ENCODE peak calls at places on chromosomes 16 and 17, in ten cellular contexts. W, M, R, S, O, C, X, P, Q and H are unnamed samples. For H3K4me1, the result is how much of the 10 kb centered on the place peaks cover.

GRCh38 chr16:5010576-5011329 is 23.0 kb downstream of the NAGPA start:
- DNase-seq in W (no peak), M (no peak), R (no peak), S (no peak), O (no peak), C (no peak), X (no peak), P (no peak), Q (no peak), H (no peak)

GRCh38 chr17:78400581-78401240 is 22.3 kb downstream of the PGS1 start:
- DNase-seq in W (no peak), M (peak), R (no peak), S (no peak), O (no peak), C (no peak), X (no peak), P (no peak), Q (no peak), H (no peak)

GRCh38 chr17:68346448-68346847 is 55.2 kb downstream of the ARSG start:
- DNase-seq in W (peak), M (peak), R (no peak), S (peak), O (no peak), C (no peak), X (no peak), P (no peak), Q (peak), H (no peak)

GRCh38 chr17:58172369-58173071 is 5.7 kb downstream of the OR4D2 start:
- DNase-seq in W (no peak), M (no peak), R (peak), S (no peak), O (peak), C (peak), X (no peak), P (peak), Q (no peak), H (no peak)

GRCh38 chr17:37541880-37542675 is 52.4 kb downstream of the DUSP14 start:
- DNase-seq in W (no peak), M (no peak), R (peak), S (no peak), O (no peak), C (peak), X (peak), P (no peak), Q (no peak), H (no peak)

GRCh38 chr17:1829579-1830257 is at the start of the genes RPA1 and SMYD4:
- DNase-seq in W (peak), M (peak), R (peak), S (peak), O (peak), C (peak), X (peak), P (peak), Q (peak), H (peak)

GRCh38 chr17:45430006-45430737 is 2.5 kb downstream of the ARHGAP27 start:
- DNase-seq in W (no peak), M (no peak), R (no peak), S (no peak), O (no peak), C (no peak), X (no peak), P (no peak), Q (no peak), H (no peak)

GRCh38 chr17:32100971-32101631 is 41.2 kb upstream of the RHOT1 start:
- DNase-seq in W (no peak), M (no peak), R (no peak), S (no peak), O (no peak), C (no peak), X (no peak), P (no peak), Q (no peak), H (no peak)

GRCh38 chr17:61481421-61481820 is 29.2 kb downstream of the TBX4 start:
- DNase-seq in W (no peak), M (no peak), R (no peak), S (no peak), O (no peak), C (no peak), X (no peak), P (no peak), Q (no peak), H (no peak)

GRCh38 chr17:77098884-77099545 is 41.8 kb upstream of the SEC14L1 start:
- DNase-seq in W (peak), M (peak), R (peak), S (peak), O (no peak), C (peak), X (peak), P (no peak), Q (no peak), H (no peak)

GRCh38 chr17:65742433-65743312 is 181.2 kb upstream of the AXIN2 start:
- DNase-seq in W (no peak), M (no peak), R (peak), S (no peak), O (no peak), C (peak), X (peak), P (no peak), Q (no peak), H (no peak)

GRCh38 chr17:59558039-59558438 is 7.4 kb upstream of the DHX40 start:
- DNase-seq in W (no peak), M (no peak), R (no peak), S (no peak), O (no peak), C (no peak), X (no peak), P (no peak), Q (no peak), H (no peak)

GRCh38 chr17:47192549-47192948 is 3.5 kb upstream of the CDC27 start:
- DNase-seq in W (no peak), M (no peak), R (no peak), S (no peak), O (no peak), C (no peak), X (no peak), P (no peak), Q (no peak), H (no peak)

GRCh38 chr17:34981538-34982241 is 1.4 kb downstream of the LIG3 start:
- DNase-seq in W (no peak), M (no peak), R (peak), S (no peak), O (no peak), C (peak), X (peak), P (no peak), Q (no peak), H (no peak)

GRCh38 chr17:13140750-13141149 is 122.9 kb upstream of the ELAC2 start:
- DNase-seq in W (no peak), M (no peak), R (peak), S (no peak), O (peak), C (peak), X (peak), P (peak), Q (no peak), H (no peak)

GRCh38 chr16:35631261-35631945 is 2172.0 kb downstream of the TP53TG3F start:
- DNase-seq in W (no peak), M (no peak), R (no peak), S (no peak), O (no peak), C (no peak), X (no peak), P (no peak), Q (no peak), H (no peak)

GRCh38 chr16:57062329-57062728 is 30.1 kb upstream of the CPNE2 start:
- DNase-seq in W (no peak), M (no peak), R (no peak), S (peak), O (no peak), C (no peak), X (no peak), P (no peak), Q (no peak), H (no peak)

GRCh38 chr17:32836527-32836926 is 40.4 kb downstream of the MYO1D start:
- DNase-seq in W (no peak), M (no peak), R (no peak), S (no peak), O (no peak), C (no peak), X (no peak), P (no peak), Q (no peak), H (no peak)

GRCh38 chr17:77600346-77600745 is 358.2 kb upstream of the TNRC6C start:
- DNase-seq in W (no peak), M (no peak), R (no peak), S (no peak), O (no peak), C (no peak), X (no peak), P (no peak), Q (no peak), H (no peak)

GRCh38 chr16:80971814-80972213 is 34.9 kb downstream of the CMC2 start:
- DNase-seq in W (no peak), M (no peak), R (no peak), S (no peak), O (no peak), C (no peak), X (no peak), P (no peak), Q (no peak), H (no peak)

GRCh38 chr16:2501938-2502900 is 11.5 kb upstream of the ATP6V0C start:
- DNase-seq in W (no peak), M (no peak), R (no peak), S (no peak), O (no peak), C (no peak), X (no peak), P (no peak), Q (no peak), H (no peak)

DNA sequence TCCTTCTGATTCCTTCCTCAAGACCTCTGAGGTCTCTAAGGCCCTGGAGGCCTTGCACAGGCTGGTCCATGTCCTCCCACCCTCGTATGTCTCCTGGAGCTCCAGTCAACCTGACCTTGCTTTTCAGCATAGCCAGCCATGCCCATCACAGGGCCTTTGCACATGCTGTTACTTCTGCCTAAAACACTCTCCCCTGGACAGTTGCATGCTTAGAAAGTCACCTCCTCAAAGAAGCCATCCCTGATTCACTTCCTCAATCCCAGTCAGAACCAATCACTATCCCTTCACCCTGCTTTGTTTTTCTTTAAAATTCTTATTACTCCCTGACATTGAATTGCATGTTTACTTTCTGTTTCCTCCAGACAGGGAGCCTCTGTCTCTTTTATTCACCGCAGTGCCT is 322.1 kb upstream of the CCL2 start:
- DNase-seq in W (no peak), M (no peak), R (no peak), S (no peak), O (no peak), C (no peak), X (no peak), P (no peak), Q (no peak), H (no peak)
- H3K4me1 ChIP-seq in W (under half), M (under half), R (under half), S (under half), O (under half), C (under half), X (under half), P (under half), Q (under half), H (under half)

DNA sequence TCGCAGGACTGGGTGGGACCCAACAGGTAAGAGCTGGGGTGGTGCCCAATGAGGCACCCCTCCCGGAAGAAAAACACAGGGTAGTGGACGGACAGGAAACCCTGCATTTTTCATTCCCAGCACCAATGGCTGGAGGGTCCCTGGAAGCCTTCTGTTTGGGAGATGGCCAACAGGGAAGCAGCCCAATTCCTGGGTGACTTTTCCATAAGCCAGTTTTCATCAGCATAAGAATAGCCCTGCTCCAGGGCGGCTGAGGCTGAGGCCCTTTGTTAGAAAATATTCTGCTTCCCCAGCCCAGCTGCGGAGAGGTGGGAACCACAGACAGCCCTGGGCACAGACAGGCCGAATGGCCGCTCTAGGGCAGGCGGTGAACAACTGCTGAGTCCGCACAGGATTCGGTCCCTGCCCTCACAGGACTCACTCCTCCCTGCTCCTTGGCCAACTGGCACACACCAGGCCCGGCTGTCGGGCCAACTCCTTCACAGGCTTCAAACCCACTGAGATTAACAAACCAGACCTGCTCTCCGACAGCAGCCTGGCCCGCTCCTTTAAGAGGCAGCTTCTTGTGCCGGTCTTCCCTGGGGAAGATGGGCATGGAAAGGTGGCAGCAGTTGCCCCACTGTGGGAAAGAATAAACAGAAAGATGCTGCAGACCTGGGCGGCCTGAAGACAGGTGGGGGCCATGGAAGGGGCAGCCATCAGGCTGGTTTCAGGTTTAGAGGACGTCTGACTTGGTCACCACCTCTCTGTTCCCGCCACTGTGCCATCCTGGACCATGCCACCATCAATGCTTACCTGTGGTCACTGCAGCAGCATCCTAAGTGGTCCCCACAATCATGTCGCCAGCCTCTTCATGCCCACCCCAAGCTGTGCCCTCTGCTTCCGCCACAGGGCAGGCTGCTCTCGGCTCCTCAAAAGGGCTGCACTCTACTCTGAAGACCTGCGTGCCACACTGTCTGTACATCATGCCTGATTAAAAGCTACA is 10.1 kb downstream of the SMIM5 start:
- DNase-seq in W (no peak), M (peak), R (no peak), S (no peak), O (no peak), C (no peak), X (no peak), P (no peak), Q (no peak), H (no peak)
- H3K4me1 ChIP-seq in W (under half), M (half or more), R (under half), S (under half), O (under half), C (under half), X (under half), P (under half), Q (half or more), H (under half)

GRCh38 chr16:30354423-30355143 is 525 bp downstream of the CD2BP2 start:
- DNase-seq in W (no peak), M (no peak), R (no peak), S (no peak), O (no peak), C (peak), X (peak), P (no peak), Q (no peak), H (no peak)

GRCh38 chr16:30355954-30356308 is 823 bp upstream of the CD2BP2 start:
- DNase-seq in W (no peak), M (no peak), R (no peak), S (no peak), O (no peak), C (no peak), X (no peak), P (no peak), Q (no peak), H (no peak)

GRCh38 chr16:30356401-30357084 is 1.4 kb upstream of the CD2BP2 start:
- DNase-seq in W (no peak), M (peak), R (no peak), S (no peak), O (no peak), C (no peak), X (no peak), P (no peak), Q (no peak), H (no peak)

GRCh38 chr16:30353438-30354129 is 1.5 kb downstream of the CD2BP2 start:
- DNase-seq in W (no peak), M (no peak), R (no peak), S (no peak), O (no peak), C (no peak), X (no peak), P (no peak), Q (no peak), H (no peak)

DNA sequence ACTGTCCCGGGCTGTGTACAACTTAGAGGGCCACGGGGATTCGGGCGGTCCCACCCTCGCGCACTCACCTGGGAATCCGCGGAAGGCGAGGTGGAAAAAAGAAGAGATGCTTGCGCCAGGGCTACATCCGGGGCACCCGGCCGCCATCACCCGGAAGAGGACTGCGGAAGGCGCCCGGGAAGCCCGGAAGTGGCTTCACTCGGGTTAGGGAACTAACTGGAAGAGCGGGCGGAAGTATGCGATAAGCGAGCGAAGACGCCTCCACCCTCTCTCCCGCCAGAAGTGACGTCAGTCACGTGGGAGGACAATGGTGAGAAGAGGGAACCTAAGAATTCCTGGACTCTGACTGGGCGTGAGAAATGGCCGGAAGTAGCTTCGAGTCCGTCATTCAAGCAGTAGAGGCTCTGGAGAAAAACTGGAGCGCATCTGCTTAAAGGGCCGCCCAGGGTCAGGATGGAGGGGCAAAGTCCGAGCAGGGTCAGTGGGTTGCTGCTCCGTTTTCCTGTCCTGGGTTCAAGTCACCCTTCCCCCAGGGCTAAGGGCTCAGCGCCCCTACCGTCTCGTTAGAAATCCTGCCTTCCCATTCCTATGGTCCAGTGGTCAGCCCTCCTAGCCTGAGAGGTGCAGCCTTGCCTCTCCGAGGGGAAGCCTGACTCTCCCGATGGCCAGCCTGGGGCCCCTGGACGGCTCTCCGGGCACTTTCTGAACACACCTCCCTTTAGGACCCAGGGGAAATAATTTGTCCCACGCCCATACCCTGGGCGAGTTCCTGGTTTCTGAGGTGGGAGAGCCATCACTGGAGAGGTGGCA is at the start of gene CD2BP2:
- DNase-seq in W (peak), M (peak), R (peak), S (peak), O (peak), C (peak), X (peak), P (peak), Q (peak), H (peak)
- H3K4me1 ChIP-seq in W (under half), M (under half), R (under half), S (under half), O (under half), C (under half), X (half or more), P (under half), Q (half or more), H (under half)

GRCh38 chr16:442976-443375 is 17.5 kb downstream of the RAB11FIP3 start:
- DNase-seq in W (no peak), M (peak), R (no peak), S (no peak), O (no peak), C (no peak), X (no peak), P (no peak), Q (no peak), H (no peak)
- H3K4me1 ChIP-seq in W (under half), M (under half), R (under half), S (under half), O (under half), C (under half), X (under half), P (under half), Q (under half), H (under half)

DNA sequence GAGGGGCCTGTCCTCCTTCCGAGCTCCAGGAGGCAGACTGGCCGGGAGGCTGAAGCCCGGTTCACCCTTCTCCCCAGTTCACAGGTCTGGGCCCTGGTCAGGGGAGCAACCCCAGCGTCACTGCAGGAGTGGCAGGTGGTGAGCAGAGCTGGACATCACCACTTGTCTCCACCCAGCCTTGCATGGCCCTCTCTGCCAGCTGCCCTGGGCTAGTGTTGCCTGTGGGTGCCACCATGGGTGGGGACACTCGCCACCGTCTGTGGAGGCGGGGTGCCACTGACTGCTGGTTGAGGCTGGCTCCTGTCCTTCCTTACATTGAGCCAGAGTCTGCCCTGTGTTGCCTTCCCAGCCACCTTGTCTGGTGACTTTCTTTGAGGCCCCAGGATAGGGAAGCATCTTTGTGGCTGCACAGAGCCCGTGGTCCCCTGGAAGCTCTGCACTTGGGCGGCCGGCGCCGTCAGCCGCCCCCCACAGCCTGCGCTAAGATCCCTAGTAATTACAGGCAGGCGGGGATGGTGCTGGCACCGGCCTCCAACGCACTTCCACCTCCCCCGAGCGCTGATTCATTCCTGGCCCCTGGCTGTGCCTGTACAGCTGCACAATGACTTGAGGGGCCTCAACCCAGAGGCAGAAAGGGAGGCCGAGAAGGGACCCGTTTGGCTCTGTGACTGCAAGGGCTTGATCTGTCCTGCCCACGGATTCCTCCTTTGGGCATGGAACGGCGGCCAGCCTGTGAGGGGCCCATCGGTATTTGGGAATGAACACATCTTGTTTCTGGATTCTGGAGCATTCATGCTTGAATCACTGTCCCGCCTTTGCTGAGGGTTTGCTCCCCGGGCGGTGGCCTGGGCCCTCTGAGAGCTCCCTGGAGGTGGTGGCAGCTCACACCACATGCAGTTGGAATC is 5.2 kb downstream of the BAIAP2 start:
- DNase-seq in W (no peak), M (no peak), R (peak), S (no peak), O (no peak), C (peak), X (peak), P (no peak), Q (no peak), H (no peak)
- H3K4me1 ChIP-seq in W (under half), M (half or more), R (under half), S (half or more), O (under half), C (under half), X (under half), P (under half), Q (half or more), H (half or more)